ENCODE peak calls at places on chromosome 14, in six cellular contexts. L is stimulated activated CD8-positive, alpha-beta memory T cell treated with anti-CD3 and anti-CD28 coated beads, Interleukin-2, amount 100 ng/mL, for 1 hour; N is AG04450; X is endothelial cell; C is NCI-H1930; T is stimulated activated CD4-positive, alpha-beta T cell treated with anti-CD3 and anti-CD28 coated beads, Interleukin-15, amount 100 ng/mL, for 48 hours. U is an unnamed sample.

GRCh38 chr14:33386771-33387170 is 448.1 kb downstream of the NPAS3 start:
- DNase-seq in L (no peak), N (no peak), X (no peak), C (no peak), T (no peak), U (no peak)

GRCh38 chr14:52031781-52032180 is 37.1 kb downstream of the NID2 start:
- DNase-seq in L (no peak), N (no peak), X (no peak), C (no peak), T (no peak), U (no peak)

GRCh38 chr14:39097159-39097558 is 5.9 kb downstream of the SEC23A start:
- DNase-seq in L (no peak), N (no peak), X (no peak), C (no peak), T (peak; percentile 4), U (peak; percentile 34)

GRCh38 chr14:103138483-103139370 is 15.5 kb downstream of the TNFAIP2 start:
- DNase-seq in L (no peak), N (no peak), X (no peak), C (no peak), T (no peak), U (no peak)

GRCh38 chr14:51776102-51776894 is 84.1 kb upstream of the GNG2 start:
- DNase-seq in L (no peak), N (peak; percentile 20), X (peak; percentile 58), C (no peak), T (peak; percentile 22), U (peak; percentile 46)

GRCh38 chr14:89417111-89417468 is at the start of gene FOXN3:
- DNase-seq in L (peak; percentile 83), N (peak; percentile 68), X (peak; percentile 90), C (peak; percentile 81), T (peak; percentile 85), U (peak; percentile 89)

GRCh38 chr14:44396226-44396625 is 110.9 kb downstream of the FSCB start:
- DNase-seq in L (no peak), N (no peak), X (no peak), C (no peak), T (no peak), U (no peak)

GRCh38 chr14:32109676-32110075 is 32.6 kb downstream of the ARHGAP5 start:
- DNase-seq in L (no peak), N (peak; percentile 54), X (no peak), C (no peak), T (no peak), U (no peak)

GRCh38 chr14:90409209-90409730 is 12.4 kb downstream of the CALM1 start:
- DNase-seq in L (no peak), N (peak; percentile 90), X (no peak), C (no peak), T (no peak), U (no peak)

GRCh38 chr14:101584049-101584859 is 23.0 kb downstream of the DIO3 start:
- DNase-seq in L (no peak), N (no peak), X (no peak), C (no peak), T (no peak), U (no peak)

GRCh38 chr14:99505089-99505488 is 23.9 kb downstream of the CCNK start:
- DNase-seq in L (no peak), N (no peak), X (no peak), C (no peak), T (no peak), U (no peak)

GRCh38 chr14:103058209-103059055 is 1.1 kb upstream of the CDC42BPB start:
- DNase-seq in L (no peak), N (no peak), X (no peak), C (no peak), T (no peak), U (no peak)

GRCh38 chr14:92914087-92914656 is 8.8 kb upstream of the CHGA start:
- DNase-seq in L (no peak), N (no peak), X (peak; percentile 30), C (no peak), T (peak; percentile 29), U (no peak)

U was measured in 8988T.